ENCODE peak calls at places on chromosomes 2 and 18, in eight cellular contexts. Z is cardiac muscle cell; W is IMR-90; V is HCT116; X is mammary epithelial cell; O is A673; K is CD4-positive, alpha-beta T cell; D is left ventricle myocardium inferior. B is an unnamed sample.

GRCh38 chr18:63178526-63178880 is 141.1 kb downstream of the BCL2 start:
- DNase-seq in Z (peak; percentile 76), W (no peak), V (no peak), X (no peak), O (peak; percentile 77), K (no peak), D (peak; percentile 79), B (peak; percentile 82)

GRCh38 chr18:34592961-34593382 is 117.1 kb upstream of the DTNA start:
- DNase-seq in Z (peak; percentile 71), W (peak; percentile 59), V (no peak), X (peak; percentile 76), O (peak; percentile 10), K (no peak), D (peak; percentile 53), B (peak; percentile 88)

GRCh38 chr2:62199392-62200125 is 3.6 kb downstream of the B3GNT2 start:
- DNase-seq in Z (peak; percentile 40), W (peak; percentile 65), V (no peak), X (peak; percentile 41), O (no peak), K (no peak), D (no peak), B (no peak)

GRCh38 chr2:64196986-64197385 is 52.8 kb upstream of the PELI1 start:
- DNase-seq in Z (no peak), W (no peak), V (no peak), X (peak; percentile 47), O (no peak), K (no peak), D (no peak), B (no peak)

GRCh38 chr2:186645999-186646398 is 47.9 kb upstream of the FAM171B start:
- DNase-seq in Z (no peak), W (peak; percentile 36), V (no peak), X (no peak), O (no peak), K (no peak), D (no peak), B (no peak)

GRCh38 chr2:237281900-237282306 is 132.1 kb downstream of the COL6A3 start:
- DNase-seq in Z (peak; percentile 91), W (peak; percentile 97), V (no peak), X (peak; percentile 71), O (peak; percentile 96), K (no peak), D (no peak), B (no peak)

GRCh38 chr2:235960011-235960715 is 208.0 kb downstream of the GBX2 start:
- DNase-seq in Z (no peak), W (no peak), V (no peak), X (no peak), O (no peak), K (no peak), D (no peak), B (no peak)

GRCh38 chr2:75500633-75501032 is 60.1 kb downstream of the EVA1A start:
- DNase-seq in Z (no peak), W (peak; percentile 54), V (no peak), X (peak; percentile 48), O (peak; percentile 77), K (no peak), D (no peak), B (no peak)

GRCh38 chr2:241061275-241061674 is 40.8 kb downstream of the MTERF4 start:
- DNase-seq in Z (peak; percentile 81), W (peak; percentile 29), V (no peak), X (peak; percentile 78), O (no peak), K (no peak), D (no peak), B (no peak)

GRCh38 chr18:57819671-57820460 is 16.8 kb upstream of the ATP8B1 start:
- DNase-seq in Z (peak; percentile 74), W (peak; percentile 95), V (peak; percentile 48), X (peak; percentile 87), O (peak; percentile 62), K (no peak), D (peak; percentile 62), B (peak; percentile 29)

GRCh38 chr2:38751847-38752410 is 768 bp upstream of the SRSF7 start:
- DNase-seq in Z (no peak), W (peak; percentile 29), V (no peak), X (no peak), O (no peak), K (no peak), D (no peak), B (no peak)

GRCh38 chr2:160666019-160666676 is 172.5 kb upstream of the RBMS1 start:
- DNase-seq in Z (peak; percentile 98), W (peak; percentile 99), V (peak; percentile 77), X (peak; percentile 97), O (peak; percentile 74), K (no peak), D (no peak), B (no peak)

DNA sequence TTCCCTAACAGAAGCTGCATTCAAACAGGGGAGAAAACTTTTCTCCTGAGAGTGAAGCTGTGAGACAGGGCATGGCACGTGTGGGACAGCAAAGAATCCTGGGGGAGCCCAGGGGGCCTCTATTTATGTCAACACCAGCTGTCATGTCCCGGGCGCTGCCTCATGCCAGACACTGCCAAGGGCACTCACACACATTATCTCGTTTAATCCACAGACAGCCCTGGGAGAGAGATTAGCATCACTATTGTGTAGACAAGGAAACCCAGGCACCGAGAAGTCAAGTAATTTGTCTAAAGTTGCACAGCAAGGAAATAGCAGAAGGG is 8.2 kb upstream of the MAL start:
- DNase-seq in Z (no peak), W (no peak), V (no peak), X (no peak), O (no peak), K (no peak), D (no peak), B (no peak)
- H3K27ac ChIP-seq in Z (no peak overlapping the region), W (no peak overlapping the region), V (no peak overlapping the region), X (no peak overlapping the region), O (no peak overlapping the region), K (no peak overlapping the region), D (no peak overlapping the region), B (no peak overlapping the region)

GRCh38 chr2:69931832-69932595 is 17.1 kb downstream of the MXD1 start:
- DNase-seq in Z (no peak), W (no peak), V (no peak), X (no peak), O (no peak), K (no peak), D (no peak), B (no peak)

GRCh38 chr2:69932596-69932922 is 17.6 kb downstream of the MXD1 start:
- DNase-seq in Z (no peak), W (no peak), V (no peak), X (no peak), O (no peak), K (no peak), D (no peak), B (no peak)

GRCh38 chr2:69926849-69927515 is 12.1 kb downstream of the MXD1 start:
- DNase-seq in Z (peak; percentile 95), W (peak; percentile 45), V (no peak), X (peak; percentile 55), O (no peak), K (no peak), D (no peak), B (no peak)
- TF ChIP-seq CTCF in Z (no peak), W (no peak), V (no peak), X (no peak), O (no peak), K (no peak), D (no peak), B (no peak)

GRCh38 chr2:238905721-238906120 is 57.8 kb downstream of the TWIST2 start:
- DNase-seq in Z (no peak), W (no peak), V (no peak), X (no peak), O (peak; percentile 40), K (no peak), D (no peak), B (no peak)
- H3K27ac ChIP-seq in Z (no peak overlapping the region), W (no peak overlapping the region), V (no peak overlapping the region), X (no peak overlapping the region), O (no peak overlapping the region), K (no peak overlapping the region), D (no peak overlapping the region), B (no peak overlapping the region)

GRCh38 chr2:151619337-151619989 is 114.8 kb downstream of the NEB start:
- DNase-seq in Z (peak; percentile 50), W (peak; percentile 70), V (no peak), X (no peak), O (peak; percentile 57), K (no peak), D (no peak), B (no peak)
- TF ChIP-seq CTCF in Z (no peak), W (peak; percentile 3), V (peak; percentile 13), X (no peak), O (no peak), K (no peak), D (no peak), B (no peak)

DNA sequence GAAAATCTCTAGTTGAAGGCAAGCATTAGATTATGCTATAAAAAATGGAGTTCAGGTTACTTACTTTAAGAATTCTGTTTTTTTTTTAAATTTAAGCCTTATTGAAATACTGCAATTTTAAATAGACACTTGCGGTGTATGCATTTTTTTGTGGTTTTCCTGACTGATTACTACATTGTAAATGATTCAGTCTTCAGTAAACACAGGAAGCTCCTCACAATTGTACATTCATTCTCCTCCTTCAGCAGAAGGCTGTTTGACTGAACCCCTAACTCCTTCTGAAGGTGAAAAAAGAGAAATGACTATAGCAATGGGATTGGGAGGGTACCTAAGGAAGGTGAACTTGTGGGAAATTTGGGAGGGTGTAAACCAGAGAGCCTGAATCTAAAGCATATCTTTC is 136.1 kb downstream of the GCA start:
- DNase-seq in Z (no peak), W (no peak), V (no peak), X (peak; percentile 52), O (no peak), K (no peak), D (no peak), B (no peak)
- H3K27ac ChIP-seq in Z (no peak overlapping the region), W (no peak overlapping the region), V (no peak overlapping the region), X (no peak overlapping the region), O (no peak overlapping the region), K (no peak overlapping the region), D (no peak overlapping the region), B (no peak overlapping the region)

DNA sequence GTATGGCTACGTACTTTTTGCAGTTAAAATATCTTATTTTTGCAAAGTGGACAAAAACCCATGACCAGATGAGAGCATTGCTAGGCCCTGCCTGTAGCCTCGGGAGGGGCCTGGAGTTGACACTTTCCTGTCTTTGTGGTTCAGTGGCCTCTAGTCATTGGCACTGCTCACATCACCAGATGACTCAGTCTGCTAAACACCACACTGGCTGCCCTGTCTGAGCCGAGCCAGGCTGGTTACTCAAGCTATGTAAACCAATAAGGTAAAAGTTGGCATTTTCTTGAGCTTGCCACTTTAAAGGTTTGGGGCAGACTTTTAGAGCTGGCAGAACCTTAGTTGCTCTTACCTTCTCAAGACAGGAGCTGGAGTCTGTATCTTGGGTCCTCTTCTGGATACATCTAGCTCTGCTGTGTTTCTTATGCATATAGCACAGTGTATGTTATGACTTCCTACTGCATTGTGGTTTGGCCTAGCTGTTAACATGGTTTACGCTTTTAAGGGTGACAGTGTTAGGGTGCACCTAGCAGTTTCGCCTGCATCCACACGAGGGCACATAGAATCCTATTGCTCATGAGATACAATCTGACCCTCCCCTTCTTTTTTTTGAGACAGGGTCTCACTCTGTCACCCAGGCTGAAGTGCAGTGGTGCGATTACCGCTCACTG is 76.4 kb downstream of the AP1S3 start:
- DNase-seq in Z (peak; percentile 51), W (peak; percentile 89), V (peak; percentile 96), X (peak; percentile 98), O (no peak), K (peak; percentile 18), D (no peak), B (no peak)
- TF ChIP-seq CTCF in Z (no peak), W (no peak), V (peak; percentile 59), X (peak; percentile 39), O (peak; percentile 44), K (no peak), D (no peak), B (no peak)